ENCODE peak calls at places on chromosomes 11 and 22, in five cellular contexts. W is prostate gland, E is thyroid gland, O is IMR-90, S is lower leg skin. F is an unnamed sample.

GRCh38 chr11:7272373-7272772 is 20.7 kb downstream of the SYT9 start:
- DNase-seq in W (no peak), E (no peak), O (no peak), S (no peak), F (no peak)

GRCh38 chr11:35065566-35065965 is 73.4 kb upstream of the CD44 start:
- DNase-seq in W (no peak), E (no peak), O (peak; percentile 59), S (no peak), F (no peak)

GRCh38 chr11:2779499-2779980 is 79.7 kb upstream of the KCNQ1OT1 start:
- DNase-seq in W (no peak), E (peak; percentile 1), O (no peak), S (no peak), F (peak; percentile 80)

GRCh38 chr22:30132290-30132996 is 52.2 kb downstream of the HORMAD2 start:
- DNase-seq in W (no peak), E (no peak), O (no peak), S (no peak), F (no peak)

GRCh38 chr22:48697694-48698276 is 1129.9 kb downstream of the BRD1 start:
- DNase-seq in W (no peak), E (no peak), O (no peak), S (no peak), F (no peak)

GRCh38 chr22:30667092-30667485 is 586 bp downstream of the DUSP18 start:
- DNase-seq in W (no peak), E (no peak), O (no peak), S (no peak), F (no peak)

GRCh38 chr11:64854534-64855502 is 10.4 kb upstream of the CDC42BPG start:
- DNase-seq in W (no peak), E (peak; percentile 50), O (peak; percentile 91), S (peak; percentile 83), F (peak; percentile 93)

GRCh38 chr11:102109896-102110760 is at the start of gene YAP1:
- DNase-seq in W (peak; percentile 86), E (peak; percentile 92), O (peak; percentile 91), S (peak; percentile 86), F (peak; percentile 98)

GRCh38 chr22:24002849-24003248 is 2.4 kb downstream of the GSTT4 start:
- DNase-seq in W (no peak), E (no peak), O (no peak), S (no peak), F (no peak)

GRCh38 chr22:24997023-24997422 is 44.5 kb downstream of the KIAA1671 start:
- DNase-seq in W (no peak), E (no peak), O (no peak), S (no peak), F (no peak)

GRCh38 chr22:44570476-44571445 is 72.7 kb upstream of the RTL6 start:
- DNase-seq in W (no peak), E (no peak), O (no peak), S (no peak), F (no peak)
- H3K4me3 ChIP-seq in W (no peak overlapping the region), E (no peak overlapping the region), O (no peak overlapping the region), S (no peak overlapping the region), F (no peak overlapping the region)

GRCh38 chr11:67315325-67315909 is 12.1 kb downstream of the SSH3 start:
- DNase-seq in W (no peak), E (no peak), O (no peak), S (no peak), F (no peak)

GRCh38 chr11:67320011-67320410 is 16.7 kb downstream of the SSH3 start:
- DNase-seq in W (no peak), E (no peak), O (peak; percentile 71), S (no peak), F (no peak)

GRCh38 chr11:67318239-67318555 is 14.9 kb downstream of the SSH3 start:
- DNase-seq in W (no peak), E (no peak), O (no peak), S (no peak), F (no peak)

GRCh38 chr11:67316882-67317364 is 13.6 kb downstream of the SSH3 start:
- DNase-seq in W (no peak), E (peak; percentile 72), O (peak; percentile 52), S (no peak), F (no peak)

DNA sequence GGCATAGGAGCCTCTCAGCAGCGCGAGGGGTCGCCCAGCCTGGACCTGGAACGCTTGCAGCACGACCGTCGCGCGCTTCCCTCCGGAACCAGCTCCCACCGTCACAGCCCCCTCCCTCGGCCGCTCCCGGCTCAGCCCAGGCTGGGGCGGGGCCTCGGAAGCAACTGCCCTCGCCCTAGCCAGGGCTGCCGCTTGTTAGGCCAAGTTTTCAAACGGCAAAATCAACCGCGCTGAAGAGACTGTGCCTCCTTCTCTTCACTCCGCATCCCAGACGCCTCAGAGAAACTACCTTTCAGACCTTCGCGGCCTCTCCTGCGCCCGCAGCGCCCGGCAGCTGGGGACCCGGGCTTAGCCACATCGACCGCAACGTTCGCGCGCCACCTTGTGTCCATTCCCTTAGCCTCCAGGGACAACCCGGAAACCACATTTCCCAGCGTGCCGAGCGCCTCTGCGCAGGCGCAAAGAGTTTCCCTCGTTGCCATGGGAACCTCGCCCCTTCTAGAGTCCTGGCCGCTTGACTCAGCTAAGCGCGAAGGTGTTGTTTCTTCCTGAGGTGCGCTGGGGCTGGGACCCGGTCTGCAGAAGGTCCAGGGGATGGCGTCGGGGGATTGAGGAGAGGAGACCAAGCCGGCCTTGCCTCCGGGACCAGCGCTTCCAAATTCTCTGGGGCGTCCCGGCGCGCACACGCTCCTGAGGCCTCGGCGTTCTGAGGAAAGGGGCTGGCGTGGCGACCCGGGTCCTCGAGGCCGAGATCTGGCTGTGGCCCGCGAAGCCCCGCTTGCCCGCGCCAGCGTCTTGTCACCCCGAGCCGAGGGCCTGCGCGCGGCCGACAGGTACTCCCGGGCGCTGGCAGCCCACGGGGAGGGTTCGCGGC is 14.3 kb downstream of the SSH3 start:
- DNase-seq in W (peak; percentile 96), E (peak; percentile 98), O (peak; percentile 89), S (peak; percentile 95), F (peak; percentile 96)
- TF ChIP-seq POLR2A in W (peak; percentile 83), E (peak; percentile 72), O (peak; percentile 62), S (no peak), F (peak; percentile 33)

GRCh38 chr11:112881461-112881860 is 79.8 kb upstream of the NCAM1 start:
- DNase-seq in W (peak; percentile 11), E (peak; percentile 83), O (no peak), S (peak; percentile 41), F (peak; percentile 44)
- H3K4me3 ChIP-seq in W (peak overlapping the region; percentile 4), E (no peak overlapping the region), O (no peak overlapping the region), S (no peak overlapping the region), F (peak overlapping the region; percentile 13)

GRCh38 chr11:5364214-5364613 is 12.9 kb downstream of the OR51B6 start:
- DNase-seq in W (no peak), E (no peak), O (peak; percentile 96), S (no peak), F (no peak)
- TF ChIP-seq POLR2A in W (no peak), E (no peak), O (no peak), S (no peak), F (no peak)

DNA sequence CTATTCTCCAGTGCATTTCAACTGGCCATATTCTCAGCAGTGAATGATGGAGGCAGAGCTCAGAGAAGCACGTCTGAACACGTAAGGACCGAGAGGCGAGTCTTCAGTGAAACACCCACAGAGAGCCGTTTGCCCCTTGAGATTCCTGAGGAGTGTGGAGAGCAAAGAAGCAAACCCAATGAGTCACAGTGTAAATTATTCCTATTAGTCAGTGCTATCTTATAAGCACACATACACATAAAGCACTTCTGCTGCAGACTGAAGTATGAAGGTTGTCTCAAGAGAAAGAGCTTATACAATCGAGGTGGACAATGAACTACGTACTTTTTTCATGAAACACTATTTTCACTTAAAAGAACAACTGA is 37.4 kb downstream of the GALNT18 start:
- DNase-seq in W (no peak), E (peak; percentile 50), O (peak; percentile 97), S (no peak), F (no peak)
- H3K4me3 ChIP-seq in W (no peak overlapping the region), E (no peak overlapping the region), O (no peak overlapping the region), S (no peak overlapping the region), F (no peak overlapping the region)

GRCh38 chr22:20884454-20884853 is 25.6 kb downstream of the SNAP29 start:
- DNase-seq in W (no peak), E (no peak), O (no peak), S (no peak), F (no peak)

GRCh38 chr22:20882855-20883254 is 24.0 kb downstream of the SNAP29 start:
- DNase-seq in W (no peak), E (no peak), O (no peak), S (no peak), F (no peak)

GRCh38 chr22:20887375-20887774 is 28.6 kb downstream of the SNAP29 start:
- DNase-seq in W (no peak), E (no peak), O (peak; percentile 49), S (no peak), F (no peak)

GRCh38 chr22:20885017-20885556 is 26.3 kb downstream of the SNAP29 start:
- DNase-seq in W (no peak), E (no peak), O (no peak), S (no peak), F (no peak)

DNA sequence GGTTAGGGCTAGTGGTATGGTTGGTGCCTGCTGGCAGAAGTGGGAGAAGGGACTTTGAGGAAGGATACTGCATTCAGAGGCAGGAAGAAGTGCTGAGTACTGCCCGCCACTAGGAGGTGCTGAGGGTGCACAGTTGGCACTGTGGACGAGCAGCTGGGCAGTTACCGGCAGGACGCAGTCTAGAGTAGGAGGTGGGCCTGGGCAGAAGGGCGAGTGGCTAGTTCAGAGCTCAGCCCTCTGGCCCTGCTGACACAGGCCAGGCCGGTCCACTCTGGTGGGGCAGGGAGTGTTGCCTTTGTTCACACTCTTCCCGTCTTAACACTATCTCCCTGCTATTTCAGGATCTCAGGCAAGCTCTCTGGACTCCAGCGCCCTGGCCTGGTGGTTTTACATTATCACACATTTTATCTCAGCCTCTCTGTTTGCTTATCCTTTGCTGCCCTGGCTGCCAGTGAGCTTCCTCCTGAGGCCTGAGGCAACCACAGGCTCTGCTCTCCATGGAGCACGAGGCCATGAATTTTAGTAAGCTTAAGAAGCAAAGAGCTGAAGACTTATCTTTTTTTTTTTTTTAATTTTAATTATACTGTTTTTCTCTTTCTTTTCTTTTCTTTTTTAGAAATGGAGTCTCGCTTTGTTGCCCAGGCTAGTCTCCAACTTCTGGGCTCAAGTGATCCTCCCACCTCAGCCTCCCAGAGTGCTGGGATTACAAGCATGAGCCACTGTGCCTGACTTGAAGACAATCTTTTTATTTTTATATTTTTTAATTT is 26.9 kb downstream of the SNAP29 start:
- DNase-seq in W (peak; percentile 87), E (peak; percentile 75), O (peak; percentile 82), S (peak; percentile 56), F (peak; percentile 89)
- TF ChIP-seq POLR2A in W (no peak), E (no peak), O (no peak), S (no peak), F (no peak)

GRCh38 chr22:36571991-36572390 is 43.0 kb upstream of the EIF3D start:
- DNase-seq in W (no peak), E (no peak), O (no peak), S (no peak), F (no peak)
- H3K4me3 ChIP-seq in W (no peak overlapping the region), E (no peak overlapping the region), O (no peak overlapping the region), S (no peak overlapping the region), F (no peak overlapping the region)

F was measured in upper lobe of left lung.